ENCODE peak calls at places on chromosome 2, in eight cellular contexts. H, I, R, P, F, O, M and W are unnamed samples.

GRCh38 chr2:196967126-196967525 is 40.6 kb upstream of the PGAP1 start:
- DNase-seq in P (no peak), I (no peak), R (no peak), F (no peak), O (peak; percentile 62), M (no peak), H (no peak), W (no peak)

GRCh38 chr2:111121873-111122630 is 1.3 kb downstream of the BCL2L11 start:
- DNase-seq in P (peak; percentile 79), I (peak; percentile 73), H (peak; percentile 77), M (peak; percentile 86), R (no peak), O (peak; percentile 93), F (peak; percentile 91), W (no peak)

GRCh38 chr2:14632133-14632936 is at the start of gene LRATD1:
- DNase-seq in O (peak; percentile 97), F (peak; percentile 97), I (no peak), M (peak; percentile 50), R (no peak), H (peak; percentile 27), P (peak; percentile 69), W (no peak)

GRCh38 chr2:54572262-54572635 is 116.1 kb downstream of the SPTBN1 start:
- DNase-seq in R (no peak), M (peak; percentile 93), F (no peak), H (peak; percentile 79), O (no peak), P (peak; percentile 28), I (no peak), W (no peak)

GRCh38 chr2:43414033-43414432 is 181.8 kb downstream of the THADA start:
- DNase-seq in H (no peak), R (no peak), I (no peak), P (no peak), F (no peak), O (no peak), M (no peak), W (no peak)

GRCh38 chr2:48474599-48475298 is 55.2 kb upstream of the STON1 start:
- DNase-seq in O (no peak), P (no peak), H (no peak), R (no peak), I (no peak), M (no peak), F (no peak), W (no peak)

GRCh38 chr2:44751754-44752479 is 189.6 kb upstream of the SIX3 start:
- DNase-seq in F (no peak), O (peak; percentile 82), I (no peak), R (no peak), P (peak; percentile 11), M (no peak), H (no peak), W (no peak)

GRCh38 chr2:148653437-148653836 is 8.9 kb downstream of the EPC2 start:
- DNase-seq in M (no peak), H (no peak), R (peak; percentile 40), F (no peak), O (no peak), P (no peak), I (no peak), W (no peak)

GRCh38 chr2:60213865-60214657 is 339.4 kb downstream of the BCL11A start:
- DNase-seq in R (no peak), P (no peak), I (no peak), O (no peak), H (no peak), M (no peak), F (no peak), W (no peak)

GRCh38 chr2:105515581-105516415 is 116.9 kb upstream of the FHL2 start:
- DNase-seq in P (no peak), I (no peak), H (no peak), M (no peak), O (no peak), F (no peak), R (no peak), W (no peak)

GRCh38 chr2:150088538-150088937 is 398.9 kb downstream of the RND3 start:
- DNase-seq in H (no peak), O (peak; percentile 7), P (no peak), M (no peak), F (no peak), R (no peak), I (no peak), W (no peak)

GRCh38 chr2:172429351-172429968 is 2.1 kb downstream of the ITGA6 start:
- DNase-seq in F (no peak), R (no peak), P (no peak), I (no peak), O (no peak), H (no peak), M (no peak), W (no peak)

GRCh38 chr2:44777542-44777941 is 164.0 kb upstream of the SIX3 start:
- DNase-seq in H (no peak), M (no peak), R (no peak), O (peak; percentile 53), I (no peak), F (no peak), P (peak; percentile 35), W (no peak)

GRCh38 chr2:176392125-176392704 is 123.0 kb downstream of the MTX2 start:
- DNase-seq in O (no peak), F (no peak), P (no peak), H (no peak), M (no peak), I (no peak), R (no peak), W (no peak)

GRCh38 chr2:179020156-179020750 is 29.7 kb downstream of the CCDC141 start:
- DNase-seq in O (peak; percentile 82), P (peak; percentile 22), R (no peak), H (no peak), I (peak; percentile 51), F (peak; percentile 29), M (peak; percentile 44), W (peak; percentile 4)

GRCh38 chr2:232839680-232840079 is 30.4 kb upstream of the SNORC start:
- DNase-seq in H (no peak), R (no peak), F (no peak), M (no peak), P (no peak), I (no peak), O (no peak), W (no peak)

GRCh38 chr2:166335284-166335683 is 40.5 kb downstream of the SCN9A start:
- DNase-seq in R (no peak), I (no peak), M (peak; percentile 12), P (no peak), F (no peak), H (no peak), O (no peak), W (no peak)

GRCh38 chr2:67726416-67726815 is 329.3 kb downstream of the ETAA1 start:
- DNase-seq in R (no peak), H (no peak), I (no peak), F (no peak), O (no peak), P (no peak), M (no peak), W (no peak)

GRCh38 chr2:175233135-175233719 is 51.7 kb upstream of the ATP5MC3 start:
- DNase-seq in M (no peak), F (no peak), I (no peak), P (no peak), H (no peak), O (no peak), R (no peak), W (no peak)
- TF ChIP-seq REST in M (no peak), F (no peak), I (no peak), P (no peak), H (no peak), O (no peak), R (no peak), W (no peak)

GRCh38 chr2:236568922-236569592 is 568 bp upstream of the ACKR3 start:
- DNase-seq in M (no peak), I (no peak), O (no peak), F (no peak), P (no peak), H (no peak), R (no peak), W (no peak)

GRCh38 chr2:236565225-236565624 is 4.4 kb upstream of the ACKR3 start:
- DNase-seq in I (no peak), M (no peak), H (no peak), P (no peak), O (no peak), R (no peak), F (no peak), W (no peak)

GRCh38 chr2:236568068-236568921 is 1.3 kb upstream of the ACKR3 start:
- DNase-seq in O (peak; percentile 51), F (peak; percentile 38), R (no peak), M (no peak), P (no peak), I (no peak), H (no peak), W (no peak)

GRCh38 chr2:236565879-236566402 is 3.7 kb upstream of the ACKR3 start:
- DNase-seq in O (no peak), R (no peak), M (no peak), H (no peak), I (no peak), P (no peak), F (no peak), W (no peak)

GRCh38 chr2:236566596-236566995 is 3.0 kb upstream of the ACKR3 start:
- DNase-seq in P (no peak), I (no peak), H (no peak), M (no peak), O (no peak), F (no peak), R (no peak), W (no peak)
- H3K4me1 ChIP-seq in P (no peaks in the 10 kb centered on the region), I (no peaks in the 10 kb centered on the region), H (peaks cover 10% of the 10 kb centered on the region), M (peaks cover 20% of the 10 kb centered on the region), O (peaks cover 34% of the 10 kb centered on the region), F (no peaks in the 10 kb centered on the region), R (peaks cover 21% of the 10 kb centered on the region), W (peaks cover 9% of the 10 kb centered on the region)

DNA sequence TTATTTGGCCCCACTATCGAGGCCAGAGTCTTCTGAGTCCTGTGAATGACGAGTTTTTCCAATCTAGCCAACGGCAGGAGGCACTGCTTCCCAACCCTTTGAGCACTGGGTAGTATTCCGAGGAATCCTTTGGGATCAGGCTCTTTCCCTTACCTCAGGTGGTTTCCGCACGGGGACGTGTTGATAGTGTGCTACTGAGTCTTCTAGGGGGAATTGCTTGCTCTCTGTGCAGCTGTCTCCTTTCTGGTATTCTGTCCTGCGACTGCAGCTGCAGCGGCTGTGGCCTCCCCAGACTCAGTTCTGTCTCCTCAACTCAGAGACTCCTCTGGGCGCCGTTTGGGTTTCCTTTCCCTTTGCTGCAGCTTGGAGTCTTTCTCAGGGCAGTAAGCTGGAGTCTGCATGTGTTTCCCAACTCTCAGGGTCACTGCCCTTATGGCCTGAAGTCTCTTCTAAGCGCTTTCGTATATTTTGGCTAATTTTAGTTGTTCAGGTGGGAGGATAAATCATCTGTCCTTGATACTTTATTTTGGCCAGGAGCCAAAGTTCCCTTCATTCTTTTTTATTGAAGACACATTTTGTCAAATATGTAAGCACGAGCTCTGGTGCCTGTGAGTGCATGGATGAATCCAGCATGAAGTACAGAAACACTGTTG is 118.4 kb downstream of the MAP4K4 start:
- DNase-seq in H (no peak), O (peak; percentile 34), F (no peak), P (no peak), M (no peak), I (no peak), R (no peak), W (no peak)
- TF ChIP-seq REST in H (no peak), O (no peak), F (no peak), P (no peak), M (no peak), I (no peak), R (no peak), W (no peak)

DNA sequence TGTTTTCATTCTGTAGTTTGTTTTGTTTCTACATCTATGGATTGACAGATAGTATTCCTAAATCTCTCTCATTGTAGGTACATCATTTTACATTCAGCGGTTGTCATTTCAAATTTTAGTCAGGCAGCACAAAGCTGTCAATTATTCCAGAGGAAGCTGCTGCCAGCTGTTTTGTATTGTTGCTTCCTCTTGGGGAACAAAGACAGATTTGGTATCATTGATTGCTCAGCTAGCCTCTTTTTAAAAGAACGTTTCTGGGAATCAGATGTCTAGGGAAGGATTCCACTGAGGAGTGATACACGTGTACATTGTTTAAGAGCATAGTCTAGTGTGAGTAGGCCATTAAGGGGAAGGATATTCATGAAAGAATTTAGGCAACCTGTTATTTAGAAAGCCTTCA is 145.8 kb downstream of the AGPS start:
- DNase-seq in O (no peak), R (no peak), F (no peak), H (no peak), I (no peak), M (no peak), P (no peak), W (no peak)
- H3K4me1 ChIP-seq in O (peaks cover 35% of the 10 kb centered on the region), R (peaks cover 7% of the 10 kb centered on the region), F (no peaks in the 10 kb centered on the region), H (no peaks in the 10 kb centered on the region), I (no peaks in the 10 kb centered on the region), M (no peaks in the 10 kb centered on the region), P (no peaks in the 10 kb centered on the region), W (no peaks in the 10 kb centered on the region)